ENCODE peak calls at places on chromosomes 4 and X, in six cellular contexts. Y is mesenchymal stem cell, G is mesendoderm, O is H9, Q is IMR-90, S is H1. T is an unnamed sample.

GRCh38 chr4:169900241-169900845 is 125.9 kb downstream of the MFAP3L start:
- DNase-seq in Y (no peak), G (no peak), O (no peak), Q (no peak), S (no peak), T (no peak)

GRCh38 chrX:7059214-7059838 is 88.2 kb upstream of the STS start:
- DNase-seq in Y (no peak), G (no peak), O (no peak), Q (no peak), S (no peak), T (no peak)

GRCh38 chr4:4555916-4556315 is 14.1 kb upstream of the STX18 start:
- DNase-seq in Y (peak; percentile 59), G (peak; percentile 74), O (no peak), Q (peak; percentile 89), S (no peak), T (no peak)

GRCh38 chr4:125620066-125620850 is 305.5 kb downstream of the FAT4 start:
- DNase-seq in Y (peak; percentile 16), G (no peak), O (no peak), Q (peak; percentile 19), S (no peak), T (no peak)

GRCh38 chr4:100294356-100294755 is 104.1 kb upstream of the DDIT4L start:
- DNase-seq in Y (no peak), G (no peak), O (no peak), Q (peak; percentile 40), S (no peak), T (no peak)

GRCh38 chr4:100190643-100191600 is 654 bp upstream of the DDIT4L start:
- DNase-seq in Y (peak; percentile 60), G (peak; percentile 51), O (peak; percentile 36), Q (peak; percentile 37), S (no peak), T (peak; percentile 36)

GRCh38 chr4:30924521-30924920 is 204.4 kb downstream of the PCDH7 start:
- DNase-seq in Y (no peak), G (no peak), O (no peak), Q (no peak), S (no peak), T (no peak)

GRCh38 chr4:5371415-5372190 is 320.3 kb downstream of the STK32B start:
- DNase-seq in Y (peak; percentile 78), G (no peak), O (no peak), Q (peak; percentile 80), S (no peak), T (no peak)

GRCh38 chr4:154622598-154622997 is 10.1 kb upstream of the FGG start:
- DNase-seq in Y (peak; percentile 41), G (peak; percentile 61), O (no peak), Q (peak; percentile 48), S (no peak), T (peak; percentile 14)

GRCh38 chr4:96102541-96103018 is 262.7 kb downstream of the PDHA2 start:
- DNase-seq in Y (peak; percentile 11), G (peak; percentile 37), O (no peak), Q (no peak), S (no peak), T (no peak)

GRCh38 chrX:15973299-15973698 is 118.7 kb upstream of the AP1S2 start:
- DNase-seq in Y (peak; percentile 27), G (peak; percentile 85), O (peak; percentile 78), Q (peak; percentile 19), S (peak; percentile 25), T (no peak)

GRCh38 chrX:39859991-39860861 is 237.5 kb downstream of the BCOR start:
- DNase-seq in Y (peak; percentile 86), G (peak; percentile 91), O (peak; percentile 87), Q (peak; percentile 91), S (peak; percentile 15), T (peak; percentile 17)

GRCh38 chrX:11124094-11124493 is 13.0 kb downstream of the HCCS start:
- DNase-seq in Y (no peak), G (no peak), O (no peak), Q (no peak), S (no peak), T (no peak)

GRCh38 chrX:72371405-72371804 is 65.7 kb upstream of the CITED1 start:
- DNase-seq in Y (no peak), G (no peak), O (no peak), Q (no peak), S (no peak), T (no peak)

GRCh38 chr4:102500371-102501175 is 586 bp upstream of the NFKB1 start:
- DNase-seq in Y (peak; percentile 67), G (peak; percentile 45), O (peak; percentile 48), Q (peak; percentile 61), S (no peak), T (peak; percentile 11)

GRCh38 chr4:155582971-155583437 is 83.6 kb upstream of the GUCY1A1 start:
- DNase-seq in Y (peak; percentile 82), G (peak; percentile 44), O (no peak), Q (peak; percentile 92), S (no peak), T (no peak)

GRCh38 chrX:102712216-102712966 is at the start of gene GPRASP2:
- DNase-seq in Y (peak; percentile 23), G (peak; percentile 45), O (peak; percentile 58), Q (no peak), S (no peak), T (peak; percentile 57)

GRCh38 chr4:186693159-186693815 is 30.4 kb downstream of the FAT1 start:
- DNase-seq in Y (peak; percentile 52), G (no peak), O (no peak), Q (peak; percentile 87), S (no peak), T (no peak)

GRCh38 chr4:85715996-85716737 is 241.2 kb downstream of the ARHGAP24 start:
- DNase-seq in Y (no peak), G (no peak), O (no peak), Q (no peak), S (no peak), T (no peak)

GRCh38 chr4:168585168-168586091 is 88.6 kb downstream of the PALLD start:
- DNase-seq in Y (peak; percentile 82), G (peak; percentile 87), O (peak; percentile 82), Q (peak; percentile 82), S (peak; percentile 53), T (peak; percentile 65)

GRCh38 chrX:41734530-41734929 is 10.5 kb downstream of the GPR82 start:
- DNase-seq in Y (peak; percentile 29), G (peak; percentile 41), O (no peak), Q (peak; percentile 20), S (no peak), T (no peak)

GRCh38 chr4:142156246-142156645 is 519.9 kb downstream of the IL15 start:
- DNase-seq in Y (no peak), G (no peak), O (no peak), Q (no peak), S (no peak), T (no peak)

GRCh38 chr4:4496604-4497372 is 45.1 kb downstream of the STX18 start:
- DNase-seq in Y (peak; percentile 72), G (peak; percentile 7), O (no peak), Q (no peak), S (no peak), T (no peak)

GRCh38 chrX:133005038-133005437 is 46.6 kb upstream of the HS6ST2 start:
- DNase-seq in Y (peak; percentile 8), G (peak; percentile 4), O (no peak), Q (peak; percentile 1), S (no peak), T (peak; percentile 9)

GRCh38 chrX:57918750-57919436 is 8.6 kb upstream of the ZXDA start:
- DNase-seq in Y (peak; percentile 0), G (peak; percentile 2), O (no peak), Q (peak; percentile 17), S (no peak), T (no peak)

GRCh38 chr4:177005801-177006230 is 213.1 kb upstream of the VEGFC start:
- DNase-seq in Y (peak; percentile 22), G (peak; percentile 10), O (no peak), Q (peak; percentile 84), S (no peak), T (no peak)

GRCh38 chr4:1462768-1463075 is 56.5 kb upstream of the NKX1-1 start:
- DNase-seq in Y (no peak), G (no peak), O (no peak), Q (no peak), S (no peak), T (no peak)

GRCh38 chr4:65416875-65417274 is 253.4 kb downstream of the EPHA5 start:
- DNase-seq in Y (no peak), G (peak; percentile 1), O (peak; percentile 25), Q (no peak), S (no peak), T (no peak)

GRCh38 chrX:43586855-43587254 is 69.2 kb upstream of the MAOA start:
- DNase-seq in Y (no peak), G (no peak), O (no peak), Q (no peak), S (no peak), T (no peak)

GRCh38 chrX:134736351-134736750 is 78.1 kb upstream of the PLAC1 start:
- DNase-seq in Y (no peak), G (no peak), O (no peak), Q (no peak), S (no peak), T (no peak)

GRCh38 chrX:134738986-134739744 is 80.9 kb upstream of the PLAC1 start:
- DNase-seq in Y (no peak), G (no peak), O (no peak), Q (no peak), S (no peak), T (no peak)

GRCh38 chrX:134735015-134735414 is 76.7 kb upstream of the PLAC1 start:
- DNase-seq in Y (no peak), G (no peak), O (no peak), Q (no peak), S (no peak), T (no peak)

GRCh38 chrX:134737061-134737460 is 78.8 kb upstream of the PLAC1 start:
- DNase-seq in Y (peak; percentile 75), G (no peak), O (no peak), Q (peak; percentile 41), S (no peak), T (no peak)

GRCh38 chrX:134737721-134738369 is 79.6 kb upstream of the PLAC1 start:
- DNase-seq in Y (peak; percentile 55), G (no peak), O (no peak), Q (no peak), S (no peak), T (no peak)
- H3K27ac ChIP-seq in Y (no peak overlapping the region), G (no peak overlapping the region), O (no peak overlapping the region), Q (no peak overlapping the region), S (no peak overlapping the region), T (no peak overlapping the region)

GRCh38 chrX:47658684-47659515 is at the start of gene UXT:
- DNase-seq in Y (peak; percentile 95), G (peak; percentile 98), O (peak; percentile 96), Q (peak; percentile 94), S (peak; percentile 85), T (peak; percentile 87)
- H2BK15ac ChIP-seq in Y (no peak within 1 kb of the TSS), G (no peak within 1 kb of the TSS), O (no peak within 1 kb of the TSS), Q (peak within 1 kb of the TSS; percentile 97), S (no peak within 1 kb of the TSS), T (no peak within 1 kb of the TSS)

GRCh38 chr4:184801781-184802180 is 24.0 kb downstream of the ACSL1 start:
- DNase-seq in Y (no peak), G (peak; percentile 28), O (no peak), Q (peak; percentile 42), S (no peak), T (no peak)
- H3K27ac ChIP-seq in Y (no peak overlapping the region), G (no peak overlapping the region), O (no peak overlapping the region), Q (no peak overlapping the region), S (no peak overlapping the region), T (no peak overlapping the region)

DNA sequence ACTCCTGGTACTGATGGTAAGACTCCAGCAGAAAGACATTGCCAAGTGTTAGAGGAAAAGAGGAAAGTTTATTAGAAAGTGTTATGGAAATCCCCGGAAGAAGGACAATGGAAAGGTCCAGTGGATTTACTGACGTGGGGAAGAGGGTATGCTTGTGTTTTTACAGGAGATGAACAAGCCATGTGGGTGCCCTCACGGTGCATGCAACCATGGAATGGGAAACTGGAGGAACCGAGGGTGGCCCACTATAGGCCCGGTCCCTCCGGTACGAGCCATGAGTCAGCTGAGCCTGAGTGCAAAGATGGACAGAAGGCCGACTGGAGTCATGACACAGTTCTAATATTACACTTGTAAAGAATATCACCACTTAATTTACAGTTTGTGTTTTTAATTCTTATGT is 123.3 kb upstream of the ZCCHC13 start:
- DNase-seq in Y (no peak), G (no peak), O (no peak), Q (no peak), S (no peak), T (no peak)
- H2BK15ac ChIP-seq in Y (no peak overlapping the region), G (no peak overlapping the region), O (no peak overlapping the region), Q (no peak overlapping the region), S (no peak overlapping the region), T (no peak overlapping the region)